ENCODE peak calls at places on chromosomes 7 and 10, in six cellular contexts. G is heart left ventricle, H is HepG2, M is body of pancreas, J is K562, T is testis. O is an unnamed sample.

GRCh38 chr7:2004841-2005351 is 227.8 kb downstream of the MAD1L1 start:
- DNase-seq in J (no peak), G (peak), M (peak), H (no peak), T (no peak), O (peak)

GRCh38 chr7:134922730-134923704 is 63.3 kb upstream of the AGBL3 start:
- DNase-seq in G (no peak), H (no peak), M (no peak), T (no peak), J (no peak), O (no peak)

GRCh38 chr10:71611709-71612422 is 107.7 kb downstream of the C10orf105 start:
- DNase-seq in J (no peak), T (no peak), M (no peak), G (no peak), H (no peak), O (no peak)

GRCh38 chr7:83486957-83487356 is 162.0 kb downstream of the SEMA3E start:
- DNase-seq in J (no peak), G (no peak), H (no peak), T (no peak), M (no peak), O (no peak)

GRCh38 chr7:113664867-113665266 is 253.9 kb downstream of the PPP1R3A start:
- DNase-seq in H (no peak), M (no peak), T (no peak), J (no peak), G (no peak), O (no peak)

GRCh38 chr7:132430863-132431822 is 145.1 kb downstream of the PLXNA4 start:
- DNase-seq in J (no peak), T (no peak), M (no peak), G (no peak), H (no peak), O (peak)

GRCh38 chr10:79171504-79171903 is 102.7 kb downstream of the ZMIZ1 start:
- DNase-seq in M (no peak), J (no peak), G (no peak), T (no peak), H (no peak), O (no peak)

GRCh38 chr10:75111906-75112703 is 649 bp downstream of the SAMD8 start:
- DNase-seq in T (peak), J (peak), H (peak), G (peak), M (peak), O (peak)

GRCh38 chr7:104142147-104142546 is 65.7 kb downstream of the ORC5 start:
- DNase-seq in M (no peak), T (no peak), J (no peak), H (no peak), G (no peak), O (no peak)

GRCh38 chr7:123431075-123431614 is 103.2 kb downstream of the IQUB start:
- DNase-seq in J (no peak), T (no peak), H (no peak), G (no peak), M (no peak), O (no peak)
- TF ChIP-seq POLR2A in J (no peak), T (no peak), H (no peak), G (no peak), M (no peak), O (no peak)

GRCh38 chr10:126135939-126136595 is 239.7 kb downstream of the FANK1 start:
- DNase-seq in H (no peak), T (no peak), J (no peak), G (no peak), M (no peak), O (no peak)

GRCh38 chr10:126133906-126134703 is 237.7 kb downstream of the FANK1 start:
- DNase-seq in T (peak), J (no peak), H (no peak), M (no peak), G (no peak), O (no peak)

GRCh38 chr10:126137557-126138221 is 241.3 kb downstream of the FANK1 start:
- DNase-seq in T (no peak), G (no peak), J (no peak), H (no peak), M (no peak), O (no peak)

GRCh38 chr10:126133082-126133620 is 236.8 kb downstream of the FANK1 start:
- DNase-seq in M (no peak), G (no peak), J (no peak), H (no peak), T (no peak), O (no peak)

DNA sequence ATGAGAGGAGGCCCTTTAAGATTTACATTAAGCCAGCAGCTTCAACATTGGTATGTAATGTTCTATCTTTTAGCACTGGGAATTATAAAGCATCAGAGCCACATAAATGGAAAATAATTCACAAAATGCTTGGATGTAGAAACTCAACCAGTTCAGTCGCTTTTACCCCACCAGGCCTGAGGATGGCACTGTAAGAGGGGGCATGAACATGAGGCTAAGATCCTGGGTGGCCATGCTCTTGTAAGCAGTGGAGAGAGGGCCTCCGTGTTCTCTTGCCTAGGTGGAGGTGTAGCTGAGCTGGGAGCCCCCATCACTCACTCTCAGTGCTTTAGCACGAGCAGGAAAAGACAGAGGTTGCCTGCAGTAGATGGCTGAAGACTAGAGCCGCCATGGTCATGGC is 238.8 kb downstream of the FANK1 start:
- DNase-seq in J (no peak), H (no peak), T (no peak), M (no peak), G (no peak), O (no peak)
- TF ChIP-seq CTCF in J (no peak), H (peak), T (no peak), M (no peak), G (no peak), O (no peak)

GRCh38 chr7:157641866-157642265 is 305.1 kb downstream of the DNAJB6 start:
- DNase-seq in G (no peak), H (no peak), T (no peak), J (no peak), M (no peak), O (no peak)
- TF ChIP-seq POLR2A in G (no peak), H (no peak), T (no peak), J (no peak), M (no peak), O (no peak)

GRCh38 chr10:113657544-113657943 is 6.3 kb downstream of the NRAP start:
- DNase-seq in M (no peak), T (no peak), G (no peak), J (no peak), H (no peak), O (no peak)

GRCh38 chr10:113661332-113661731 is 2.5 kb downstream of the NRAP start:
- DNase-seq in H (no peak), J (no peak), M (no peak), T (no peak), G (no peak), O (no peak)

GRCh38 chr10:113651898-113652297 is 11.9 kb downstream of the NRAP start:
- DNase-seq in T (no peak), M (peak), H (no peak), G (no peak), J (no peak), O (no peak)

GRCh38 chr10:113651021-113651420 is 12.8 kb downstream of the NRAP start:
- DNase-seq in M (no peak), H (no peak), G (no peak), J (no peak), T (no peak), O (no peak)

GRCh38 chr10:113656896-113657295 is 6.9 kb downstream of the NRAP start:
- DNase-seq in T (no peak), M (no peak), J (no peak), G (no peak), H (no peak), O (no peak)
- TF ChIP-seq CTCF in T (no peak), M (no peak), J (no peak), G (no peak), H (no peak), O (no peak)

GRCh38 chr10:102744374-102745051 is 765 bp downstream of the WBP1L start:
- DNase-seq in J (no peak), H (no peak), M (peak), T (peak), G (no peak), O (no peak)
- TF ChIP-seq POLR2A in J (no peak), H (no peak), M (no peak), T (no peak), G (no peak), O (no peak)

GRCh38 chr7:31065021-31065593 is 13.0 kb downstream of the ADCYAP1R1 start:
- DNase-seq in H (no peak), M (no peak), T (no peak), G (no peak), J (no peak), O (no peak)
- TF ChIP-seq CTCF in H (no peak), M (no peak), T (no peak), G (no peak), J (no peak), O (no peak)

GRCh38 chr7:44999245-45000095 is 531 bp upstream of the CCM2 start:
- DNase-seq in M (peak), H (peak), G (peak), J (peak), T (peak), O (peak)
- TF ChIP-seq POLR2A in M (no peak), H (peak), G (peak), J (peak), T (no peak), O (peak)